ENCODE peak calls at places on chromosomes 2 and 18, in ten cellular contexts. One of them, this sample, is unnamed.

GRCh38 chr2:72911256-72911655 is 6.1 kb upstream of the EMX1 start:
- DNase-seq in BE2C: no peak
- DNase-seq in H1: no peak
- DNase-seq in left lung: no peak
- DNase-seq in mammary epithelial cell: peak; percentile 48
- DNase-seq in effector memory CD4-positive, alpha-beta T cell: no peak
- DNase-seq in K562: no peak
- DNase-seq in adrenal gland: no peak
- DNase-seq in ovary: no peak
- DNase-seq in body of pancreas: no peak
- DNase-seq in this sample: no peak

GRCh38 chr18:36295880-36296301 is 1.6 kb upstream of the FHOD3 start:
- DNase-seq in BE2C: no peak
- DNase-seq in H1: no peak
- DNase-seq in left lung: no peak
- DNase-seq in mammary epithelial cell: no peak
- DNase-seq in effector memory CD4-positive, alpha-beta T cell: no peak
- DNase-seq in K562: no peak
- DNase-seq in adrenal gland: no peak
- DNase-seq in ovary: no peak
- DNase-seq in body of pancreas: peak; percentile 48
- DNase-seq in this sample: no peak

GRCh38 chr2:46299365-46300263 is 2.4 kb downstream of the EPAS1 start:
- DNase-seq in BE2C: peak; percentile 47
- DNase-seq in H1: peak; percentile 56
- DNase-seq in left lung: peak; percentile 82
- DNase-seq in mammary epithelial cell: peak; percentile 79
- DNase-seq in effector memory CD4-positive, alpha-beta T cell: no peak
- DNase-seq in K562: peak; percentile 23
- DNase-seq in adrenal gland: peak; percentile 50
- DNase-seq in ovary: peak; percentile 64
- DNase-seq in body of pancreas: peak; percentile 84
- DNase-seq in this sample: peak; percentile 77

GRCh38 chr2:28606986-28607441 is 111.2 kb downstream of the PLB1 start:
- DNase-seq in BE2C: no peak
- DNase-seq in H1: no peak
- DNase-seq in left lung: no peak
- DNase-seq in mammary epithelial cell: no peak
- DNase-seq in effector memory CD4-positive, alpha-beta T cell: no peak
- DNase-seq in K562: no peak
- DNase-seq in adrenal gland: no peak
- DNase-seq in ovary: no peak
- DNase-seq in body of pancreas: no peak
- DNase-seq in this sample: no peak

GRCh38 chr18:76443519-76444435 is 51.3 kb downstream of the ZNF516 start:
- DNase-seq in BE2C: peak; percentile 28
- DNase-seq in H1: no peak
- DNase-seq in left lung: no peak
- DNase-seq in mammary epithelial cell: no peak
- DNase-seq in effector memory CD4-positive, alpha-beta T cell: no peak
- DNase-seq in K562: no peak
- DNase-seq in adrenal gland: no peak
- DNase-seq in ovary: no peak
- DNase-seq in body of pancreas: no peak
- DNase-seq in this sample: no peak

GRCh38 chr18:45728341-45729010 is 4.5 kb downstream of the SLC14A1 start:
- DNase-seq in BE2C: no peak
- DNase-seq in H1: no peak
- DNase-seq in left lung: no peak
- DNase-seq in mammary epithelial cell: no peak
- DNase-seq in effector memory CD4-positive, alpha-beta T cell: no peak
- DNase-seq in K562: no peak
- DNase-seq in adrenal gland: no peak
- DNase-seq in ovary: no peak
- DNase-seq in body of pancreas: no peak
- DNase-seq in this sample: no peak

GRCh38 chr2:174729797-174730529 is 34.3 kb downstream of the CHRNA1 start:
- DNase-seq in BE2C: peak; percentile 34
- DNase-seq in H1: peak; percentile 59
- DNase-seq in left lung: no peak
- DNase-seq in mammary epithelial cell: no peak
- DNase-seq in effector memory CD4-positive, alpha-beta T cell: no peak
- DNase-seq in K562: no peak
- DNase-seq in adrenal gland: no peak
- DNase-seq in ovary: no peak
- DNase-seq in body of pancreas: no peak
- DNase-seq in this sample: no peak

GRCh38 chr18:51074605-51075004 is 44.6 kb downstream of the SMAD4 start:
- DNase-seq in BE2C: no peak
- DNase-seq in H1: no peak
- DNase-seq in left lung: no peak
- DNase-seq in mammary epithelial cell: no peak
- DNase-seq in effector memory CD4-positive, alpha-beta T cell: no peak
- DNase-seq in K562: no peak
- DNase-seq in adrenal gland: no peak
- DNase-seq in ovary: no peak
- DNase-seq in body of pancreas: no peak
- DNase-seq in this sample: no peak

GRCh38 chr2:42967959-42968674 is 175.7 kb upstream of the HAAO start:
- DNase-seq in BE2C: peak; percentile 42
- DNase-seq in H1: no peak
- DNase-seq in left lung: peak; percentile 71
- DNase-seq in mammary epithelial cell: no peak
- DNase-seq in effector memory CD4-positive, alpha-beta T cell: no peak
- DNase-seq in K562: peak; percentile 91
- DNase-seq in adrenal gland: no peak
- DNase-seq in ovary: peak; percentile 53
- DNase-seq in body of pancreas: no peak
- DNase-seq in this sample: no peak

GRCh38 chr2:218074031-218074430 is 5.0 kb downstream of the RUFY4 start:
- DNase-seq in BE2C: peak; percentile 60
- DNase-seq in H1: peak; percentile 86
- DNase-seq in left lung: no peak
- DNase-seq in mammary epithelial cell: no peak
- DNase-seq in effector memory CD4-positive, alpha-beta T cell: no peak
- DNase-seq in K562: peak; percentile 58
- DNase-seq in adrenal gland: peak; percentile 42
- DNase-seq in ovary: no peak
- DNase-seq in body of pancreas: peak; percentile 62
- DNase-seq in this sample: peak; percentile 27

GRCh38 chr2:85164145-85164559 is 31.0 kb downstream of the TCF7L1 start:
- DNase-seq in BE2C: peak; percentile 13
- DNase-seq in H1: no peak
- DNase-seq in left lung: no peak
- DNase-seq in mammary epithelial cell: no peak
- DNase-seq in effector memory CD4-positive, alpha-beta T cell: no peak
- DNase-seq in K562: no peak
- DNase-seq in adrenal gland: no peak
- DNase-seq in ovary: no peak
- DNase-seq in body of pancreas: no peak
- DNase-seq in this sample: no peak

GRCh38 chr2:27573452-27573851 is 9.4 kb upstream of the ZNF512 start:
- DNase-seq in BE2C: no peak
- DNase-seq in H1: no peak
- DNase-seq in left lung: no peak
- DNase-seq in mammary epithelial cell: no peak
- DNase-seq in effector memory CD4-positive, alpha-beta T cell: no peak
- DNase-seq in K562: no peak
- DNase-seq in adrenal gland: no peak
- DNase-seq in ovary: no peak
- DNase-seq in body of pancreas: no peak
- DNase-seq in this sample: no peak

GRCh38 chr2:23301151-23301550 is 83.8 kb upstream of the KLHL29 start:
- DNase-seq in BE2C: no peak
- DNase-seq in H1: no peak
- DNase-seq in left lung: no peak
- DNase-seq in mammary epithelial cell: no peak
- DNase-seq in effector memory CD4-positive, alpha-beta T cell: no peak
- DNase-seq in K562: no peak
- DNase-seq in adrenal gland: no peak
- DNase-seq in ovary: no peak
- DNase-seq in body of pancreas: no peak
- DNase-seq in this sample: no peak

GRCh38 chr2:694174-694573 is 17.0 kb upstream of the TMEM18 start:
- DNase-seq in BE2C: no peak
- DNase-seq in H1: no peak
- DNase-seq in left lung: no peak
- DNase-seq in mammary epithelial cell: no peak
- DNase-seq in effector memory CD4-positive, alpha-beta T cell: no peak
- DNase-seq in K562: no peak
- DNase-seq in adrenal gland: no peak
- DNase-seq in ovary: no peak
- DNase-seq in body of pancreas: no peak
- DNase-seq in this sample: no peak

GRCh38 chr2:696463-696862 is 19.3 kb upstream of the TMEM18 start:
- DNase-seq in BE2C: no peak
- DNase-seq in H1: no peak
- DNase-seq in left lung: no peak
- DNase-seq in mammary epithelial cell: no peak
- DNase-seq in effector memory CD4-positive, alpha-beta T cell: no peak
- DNase-seq in K562: no peak
- DNase-seq in adrenal gland: no peak
- DNase-seq in ovary: no peak
- DNase-seq in body of pancreas: no peak
- DNase-seq in this sample: no peak

GRCh38 chr2:693606-694005 is 16.4 kb upstream of the TMEM18 start:
- DNase-seq in BE2C: no peak
- DNase-seq in H1: no peak
- DNase-seq in left lung: no peak
- DNase-seq in mammary epithelial cell: no peak
- DNase-seq in effector memory CD4-positive, alpha-beta T cell: no peak
- DNase-seq in K562: no peak
- DNase-seq in adrenal gland: no peak
- DNase-seq in ovary: no peak
- DNase-seq in body of pancreas: no peak
- DNase-seq in this sample: no peak

GRCh38 chr2:695111-695510 is 17.9 kb upstream of the TMEM18 start:
- DNase-seq in BE2C: no peak
- DNase-seq in H1: no peak
- DNase-seq in left lung: no peak
- DNase-seq in mammary epithelial cell: no peak
- DNase-seq in effector memory CD4-positive, alpha-beta T cell: no peak
- DNase-seq in K562: no peak
- DNase-seq in adrenal gland: peak; percentile 55
- DNase-seq in ovary: peak; percentile 43
- DNase-seq in body of pancreas: peak; percentile 90
- DNase-seq in this sample: no peak

GRCh38 chr2:696999-697627 is 19.9 kb upstream of the TMEM18 start:
- DNase-seq in BE2C: no peak
- DNase-seq in H1: no peak
- DNase-seq in left lung: no peak
- DNase-seq in mammary epithelial cell: no peak
- DNase-seq in effector memory CD4-positive, alpha-beta T cell: no peak
- DNase-seq in K562: no peak
- DNase-seq in adrenal gland: no peak
- DNase-seq in ovary: no peak
- DNase-seq in body of pancreas: peak; percentile 64
- DNase-seq in this sample: no peak
- H3K4me1 ChIP-seq in BE2C: no peaks in the 10 kb centered on the region
- H3K4me1 ChIP-seq in H1: no peaks in the 10 kb centered on the region
- H3K4me1 ChIP-seq in left lung: peaks cover 4% of the 10 kb centered on the region
- H3K4me1 ChIP-seq in mammary epithelial cell: no peaks in the 10 kb centered on the region
- H3K4me1 ChIP-seq in effector memory CD4-positive, alpha-beta T cell: no peaks in the 10 kb centered on the region
- H3K4me1 ChIP-seq in K562: peaks cover 5% of the 10 kb centered on the region
- H3K4me1 ChIP-seq in adrenal gland: peaks cover 6% of the 10 kb centered on the region
- H3K4me1 ChIP-seq in ovary: peaks cover 3% of the 10 kb centered on the region
- H3K4me1 ChIP-seq in body of pancreas: peaks cover 30% of the 10 kb centered on the region
- H3K4me1 ChIP-seq in this sample: no peaks in the 10 kb centered on the region

GRCh38 chr2:37659723-37660122 is 11.7 kb downstream of the CDC42EP3 start:
- DNase-seq in BE2C: no peak
- DNase-seq in H1: no peak
- DNase-seq in left lung: no peak
- DNase-seq in mammary epithelial cell: no peak
- DNase-seq in effector memory CD4-positive, alpha-beta T cell: no peak
- DNase-seq in K562: no peak
- DNase-seq in adrenal gland: no peak
- DNase-seq in ovary: no peak
- DNase-seq in body of pancreas: no peak
- DNase-seq in this sample: no peak
- H3K36me3 ChIP-seq in BE2C: peaks cover 97% of the 10 kb centered on the region
- H3K36me3 ChIP-seq in H1: no peaks in the 10 kb centered on the region
- H3K36me3 ChIP-seq in left lung: peaks cover 21% of the 10 kb centered on the region
- H3K36me3 ChIP-seq in mammary epithelial cell: peaks cover 13% of the 10 kb centered on the region
- H3K36me3 ChIP-seq in effector memory CD4-positive, alpha-beta T cell: no peaks in the 10 kb centered on the region
- H3K36me3 ChIP-seq in K562: no peaks in the 10 kb centered on the region
- H3K36me3 ChIP-seq in adrenal gland: no peaks in the 10 kb centered on the region
- H3K36me3 ChIP-seq in ovary: no peaks in the 10 kb centered on the region
- H3K36me3 ChIP-seq in body of pancreas: no peaks in the 10 kb centered on the region
- H3K36me3 ChIP-seq in this sample: no peaks in the 10 kb centered on the region

DNA sequence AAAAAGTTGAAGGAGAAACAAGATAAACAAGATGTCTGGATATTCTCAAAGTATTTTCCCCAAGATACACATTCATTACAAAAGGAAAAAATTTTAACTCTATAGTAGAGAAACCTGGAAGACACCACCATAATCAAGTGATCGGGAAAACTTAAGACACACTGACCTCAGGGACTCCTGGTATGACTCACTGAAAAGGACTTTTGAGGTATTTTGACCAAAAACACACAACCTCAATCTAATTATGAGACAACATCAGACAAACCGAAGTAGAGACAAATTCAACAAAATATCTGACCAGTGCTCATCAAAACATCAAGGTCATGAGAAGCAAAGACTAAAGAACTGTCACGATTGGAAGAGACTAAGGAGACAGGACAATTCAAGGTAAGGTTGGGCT is 34.7 kb downstream of the LPIN2 start:
- DNase-seq in BE2C: no peak
- DNase-seq in H1: no peak
- DNase-seq in left lung: no peak
- DNase-seq in mammary epithelial cell: no peak
- DNase-seq in effector memory CD4-positive, alpha-beta T cell: no peak
- DNase-seq in K562: no peak
- DNase-seq in adrenal gland: no peak
- DNase-seq in ovary: no peak
- DNase-seq in body of pancreas: no peak
- DNase-seq in this sample: no peak
- H3K4me3 ChIP-seq in BE2C: no peak overlapping the region
- H3K4me3 ChIP-seq in H1: no peak overlapping the region
- H3K4me3 ChIP-seq in left lung: no peak overlapping the region
- H3K4me3 ChIP-seq in mammary epithelial cell: no peak overlapping the region
- H3K4me3 ChIP-seq in effector memory CD4-positive, alpha-beta T cell: peak overlapping the region; percentile 35
- H3K4me3 ChIP-seq in K562: no peak overlapping the region
- H3K4me3 ChIP-seq in adrenal gland: peak overlapping the region; percentile 22
- H3K4me3 ChIP-seq in ovary: no peak overlapping the region
- H3K4me3 ChIP-seq in body of pancreas: no peak overlapping the region
- H3K4me3 ChIP-seq in this sample: no peak overlapping the region

GRCh38 chr2:48233005-48233404 is 296.9 kb upstream of the STON1 start:
- DNase-seq in BE2C: no peak
- DNase-seq in H1: no peak
- DNase-seq in left lung: no peak
- DNase-seq in mammary epithelial cell: peak; percentile 89
- DNase-seq in effector memory CD4-positive, alpha-beta T cell: no peak
- DNase-seq in K562: no peak
- DNase-seq in adrenal gland: no peak
- DNase-seq in ovary: no peak
- DNase-seq in body of pancreas: no peak
- DNase-seq in this sample: no peak
- H3K4me1 ChIP-seq in BE2C: no peaks in the 10 kb centered on the region
- H3K4me1 ChIP-seq in H1: no peaks in the 10 kb centered on the region
- H3K4me1 ChIP-seq in left lung: no peaks in the 10 kb centered on the region
- H3K4me1 ChIP-seq in mammary epithelial cell: peaks cover 7% of the 10 kb centered on the region
- H3K4me1 ChIP-seq in effector memory CD4-positive, alpha-beta T cell: peaks cover 8% of the 10 kb centered on the region
- H3K4me1 ChIP-seq in K562: no peaks in the 10 kb centered on the region
- H3K4me1 ChIP-seq in adrenal gland: no peaks in the 10 kb centered on the region
- H3K4me1 ChIP-seq in ovary: no peaks in the 10 kb centered on the region
- H3K4me1 ChIP-seq in body of pancreas: no peaks in the 10 kb centered on the region
- H3K4me1 ChIP-seq in this sample: no peaks in the 10 kb centered on the region

GRCh38 chr18:24991661-24992060 is 360.3 kb downstream of the ZNF521 start:
- DNase-seq in BE2C: no peak
- DNase-seq in H1: no peak
- DNase-seq in left lung: no peak
- DNase-seq in mammary epithelial cell: no peak
- DNase-seq in effector memory CD4-positive, alpha-beta T cell: no peak
- DNase-seq in K562: no peak
- DNase-seq in adrenal gland: no peak
- DNase-seq in ovary: no peak
- DNase-seq in body of pancreas: no peak
- DNase-seq in this sample: no peak
- H3K36me3 ChIP-seq in BE2C: no peaks in the 10 kb centered on the region
- H3K36me3 ChIP-seq in H1: no peaks in the 10 kb centered on the region
- H3K36me3 ChIP-seq in left lung: no peaks in the 10 kb centered on the region
- H3K36me3 ChIP-seq in mammary epithelial cell: no peaks in the 10 kb centered on the region
- H3K36me3 ChIP-seq in effector memory CD4-positive, alpha-beta T cell: no peaks in the 10 kb centered on the region
- H3K36me3 ChIP-seq in K562: no peaks in the 10 kb centered on the region
- H3K36me3 ChIP-seq in adrenal gland: no peaks in the 10 kb centered on the region
- H3K36me3 ChIP-seq in ovary: no peaks in the 10 kb centered on the region
- H3K36me3 ChIP-seq in body of pancreas: no peaks in the 10 kb centered on the region
- H3K36me3 ChIP-seq in this sample: no peaks in the 10 kb centered on the region

This sample was measured in transverse colon.